ENCODE peak calls at places on chromosome 13, in seven cellular contexts. N, T, W, H, Q, R and L are unnamed samples. For H3K4me1, the result is how much of the 10 kb centered on the place peaks cover.

GRCh38 chr13:47036291-47037008 is 139.6 kb upstream of the HTR2A start:
- DNase-seq in W (no peak), H (no peak), N (no peak), Q (no peak), R (no peak), T (no peak), L (no peak)

GRCh38 chr13:65606622-65607021 is 1623.5 kb downstream of the PCDH9 start:
- DNase-seq in T (no peak), W (no peak), H (peak), R (no peak), Q (no peak), N (peak), L (no peak)

GRCh38 chr13:78630509-78630908 is 27.2 kb upstream of the POU4F1 start:
- DNase-seq in Q (no peak), R (no peak), N (no peak), W (no peak), T (no peak), H (no peak), L (no peak)

GRCh38 chr13:21399741-21400140 is 59.4 kb downstream of the ZDHHC20 start:
- DNase-seq in R (no peak), Q (no peak), N (peak), T (peak), H (peak), W (no peak), L (no peak)

GRCh38 chr13:24150613-24151012 is 9.9 kb upstream of the SPATA13 start:
- DNase-seq in H (no peak), W (no peak), N (no peak), R (no peak), T (no peak), Q (no peak), L (no peak)

GRCh38 chr13:94947392-94947791 is 235.0 kb upstream of the SOX21 start:
- DNase-seq in Q (no peak), R (no peak), W (no peak), H (peak), T (no peak), N (no peak), L (no peak)

GRCh38 chr13:83796364-83796763 is 85.9 kb downstream of the SLITRK1 start:
- DNase-seq in H (no peak), W (no peak), Q (no peak), N (no peak), R (no peak), T (no peak), L (no peak)

GRCh38 chr13:30466841-30467252 is 1.1 kb upstream of the HMGB1 start:
- DNase-seq in R (no peak), Q (no peak), N (peak), W (no peak), T (no peak), H (peak), L (no peak)

GRCh38 chr13:34522818-34523217 is 419.3 kb upstream of the NBEA start:
- DNase-seq in N (peak), R (no peak), Q (no peak), T (no peak), H (peak), W (no peak), L (no peak)

GRCh38 chr13:28935104-28935503 is 115.0 kb downstream of the MTUS2 start:
- DNase-seq in N (no peak), H (no peak), Q (no peak), T (no peak), W (no peak), R (no peak), L (no peak)

GRCh38 chr13:95199896-95200295 is 101.4 kb downstream of the ABCC4 start:
- DNase-seq in N (no peak), H (no peak), T (no peak), W (no peak), Q (no peak), R (no peak), L (no peak)

GRCh38 chr13:103101902-103102301 is 35.7 kb upstream of the SLC10A2 start:
- DNase-seq in N (no peak), Q (no peak), T (no peak), W (no peak), R (no peak), H (no peak), L (no peak)

GRCh38 chr13:40271931-40272775 is 394.3 kb downstream of the FOXO1 start:
- DNase-seq in W (peak), N (peak), Q (no peak), H (peak), R (peak), T (peak), L (no peak)

GRCh38 chr13:40275155-40275554 is 391.3 kb downstream of the FOXO1 start:
- DNase-seq in N (no peak), T (no peak), W (no peak), R (no peak), H (no peak), Q (no peak), L (no peak)

GRCh38 chr13:40271511-40271910 is 394.9 kb downstream of the FOXO1 start:
- DNase-seq in H (no peak), T (no peak), N (no peak), W (no peak), R (peak), Q (no peak), L (no peak)

GRCh38 chr13:40272776-40273139 is 393.7 kb downstream of the FOXO1 start:
- DNase-seq in R (no peak), T (peak), N (peak), W (no peak), H (peak), Q (no peak), L (no peak)

GRCh38 chr13:40273173-40274000 is 393.1 kb downstream of the FOXO1 start:
- DNase-seq in N (no peak), H (no peak), Q (no peak), W (no peak), R (no peak), T (no peak), L (no peak)
- TF ChIP-seq CTCF in N (no peak), H (no peak), Q (no peak), W (no peak), R (no peak), T (no peak), L (no peak)

DNA sequence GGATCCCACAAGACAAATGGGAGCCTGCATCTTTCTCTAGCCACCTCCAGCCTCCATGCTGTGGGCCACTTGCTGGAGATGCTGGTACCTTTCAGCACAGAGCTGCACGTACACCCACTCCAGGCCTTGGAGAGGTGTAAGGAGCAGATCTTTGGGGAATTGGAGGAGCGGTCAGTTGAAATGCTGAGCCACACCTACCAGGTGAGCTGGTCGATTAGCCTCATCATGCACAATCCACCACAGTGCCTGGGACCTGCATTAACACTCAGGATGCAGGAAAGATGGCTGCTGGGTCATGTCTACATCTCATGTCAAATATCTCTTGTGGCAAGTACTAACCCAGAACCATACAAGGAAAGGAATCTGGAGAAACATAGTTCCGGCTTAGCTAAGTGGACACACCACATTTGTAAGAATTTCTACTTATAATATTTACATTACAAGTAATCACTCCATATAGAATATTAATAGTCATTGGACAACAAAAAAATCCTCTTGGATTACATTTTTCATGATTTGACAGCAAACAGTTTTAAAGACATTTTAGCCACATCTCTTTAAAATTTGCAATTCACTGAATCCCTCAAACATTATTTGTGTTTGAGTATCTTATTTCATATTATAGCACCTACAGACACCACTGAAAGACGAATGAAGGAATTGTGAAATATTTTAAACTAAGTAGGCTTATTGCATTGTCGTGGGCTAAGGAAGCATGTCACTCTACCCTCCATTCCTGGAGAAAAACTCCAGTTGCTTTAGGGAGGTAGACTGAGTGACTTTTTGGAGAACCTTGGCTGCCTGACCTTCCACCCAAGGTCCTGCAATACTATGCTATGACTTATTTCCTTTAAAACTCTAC is 21.8 kb upstream of the MBNL2 start:
- DNase-seq in N (no peak), R (no peak), T (no peak), H (no peak), Q (no peak), W (no peak), L (no peak)
- H3K4me3 ChIP-seq in N (no peak), R (no peak), T (no peak), H (no peak), Q (no peak), W (no peak), L (no peak)

DNA sequence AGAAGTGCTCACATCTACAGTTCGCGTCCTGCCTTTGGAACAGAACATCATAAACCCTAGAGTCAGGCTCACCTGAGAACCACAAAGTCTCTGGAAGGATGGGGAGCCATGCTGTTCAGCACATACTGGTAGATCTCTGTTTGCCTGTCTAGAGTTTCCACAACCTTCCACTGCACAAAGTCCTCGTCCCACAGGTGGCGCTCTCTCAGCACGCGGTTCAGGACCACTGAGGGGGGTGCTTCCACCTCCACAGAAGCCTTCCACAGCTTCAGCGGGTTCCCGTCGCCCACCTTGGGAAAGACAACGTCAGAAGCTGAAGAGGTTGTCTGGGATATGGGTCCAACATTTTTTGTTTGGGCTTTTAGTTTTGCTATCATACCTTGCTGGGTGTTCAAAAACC is 93.6 kb downstream of the KL start:
- DNase-seq in T (no peak), H (no peak), Q (no peak), W (peak), R (no peak), N (no peak), L (no peak)
- H3K4me1 ChIP-seq in T (under half), H (under half), Q (under half), W (under half), R (half or more), N (under half), L (under half)

DNA sequence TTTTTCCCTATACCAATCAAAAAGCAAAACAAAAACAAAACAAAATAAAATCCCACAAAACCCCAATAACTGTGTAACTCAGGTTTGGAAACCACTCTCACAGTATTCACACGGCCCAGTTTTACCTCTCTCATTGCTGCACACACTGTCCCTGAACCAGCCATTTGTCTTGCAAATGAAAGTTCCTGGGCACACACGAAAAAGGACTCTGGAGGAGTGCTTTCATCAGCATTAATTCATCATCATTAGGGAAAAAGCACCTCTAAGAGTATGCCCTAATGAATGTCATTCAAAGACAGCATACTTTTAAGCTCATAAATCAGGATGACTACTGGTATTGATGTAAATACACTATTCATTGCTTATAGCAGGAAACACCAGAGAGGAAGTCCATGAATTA is 306.3 kb downstream of the DNAJC15 start:
- DNase-seq in Q (no peak), H (no peak), R (no peak), T (no peak), N (no peak), W (no peak), L (no peak)
- TF ChIP-seq CTCF in Q (no peak), H (no peak), R (no peak), T (no peak), N (no peak), W (no peak), L (no peak)

DNA sequence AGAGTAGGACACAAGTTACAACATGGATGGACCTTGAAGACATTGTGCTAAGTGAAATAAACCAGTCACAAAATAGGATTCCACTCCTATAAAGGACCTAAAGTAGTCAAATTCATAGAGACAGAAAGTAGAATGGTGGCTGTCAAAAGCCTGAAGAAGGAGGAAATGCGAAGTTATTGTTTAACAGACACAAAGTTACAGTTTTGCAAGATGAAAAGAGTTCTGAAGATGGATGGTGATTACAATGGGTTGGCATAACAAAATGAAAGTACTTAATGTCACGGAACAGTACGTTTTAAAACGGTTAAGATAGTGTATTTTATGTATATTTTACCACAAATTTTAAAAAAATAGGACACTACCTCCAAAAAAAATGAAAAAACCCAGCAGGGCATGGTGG is 34.8 kb downstream of the FOXO1 start:
- DNase-seq in N (no peak), W (no peak), Q (no peak), H (no peak), T (no peak), R (no peak), L (no peak)
- H3K4me3 ChIP-seq in N (no peak), W (no peak), Q (no peak), H (no peak), T (no peak), R (no peak), L (no peak)

GRCh38 chr13:110454227-110454859 is 107.2 kb downstream of the RAB20 start:
- DNase-seq in W (no peak), H (no peak), Q (no peak), R (no peak), T (no peak), N (no peak), L (no peak)

GRCh38 chr13:110455444-110455843 is 106.1 kb downstream of the RAB20 start:
- DNase-seq in Q (no peak), N (no peak), R (no peak), H (no peak), T (no peak), W (no peak), L (no peak)

GRCh38 chr13:110455941-110456340 is 105.6 kb downstream of the RAB20 start:
- DNase-seq in N (peak), W (peak), T (peak), Q (peak), R (peak), H (peak), L (peak)

GRCh38 chr13:110454956-110455355 is 106.6 kb downstream of the RAB20 start:
- DNase-seq in H (no peak), Q (no peak), R (peak), T (no peak), W (no peak), N (no peak), L (no peak)

GRCh38 chr13:110453767-110454166 is 107.8 kb downstream of the RAB20 start:
- DNase-seq in T (no peak), W (no peak), R (no peak), Q (no peak), N (no peak), H (no peak), L (no peak)
- H3K4me1 ChIP-seq in T (under half), W (under half), R (under half), Q (under half), N (under half), H (under half), L (under half)